ENCODE peak calls at places on chromosome 17, in six cellular contexts. A is endothelial cell of umbilical vein; D is HL-60; W is GM12878; Y is neural progenitor cell; X is CD8-positive, alpha-beta T cell. L is an unnamed sample. For H3K27me3, the result is how much of the 10 kb centered on the place peaks cover.

GRCh38 chr17:43556292-43556691 is 10.2 kb upstream of the ETV4 start:
- DNase-seq in Y (no peak), W (no peak), D (peak), A (no peak), X (no peak), L (no peak)

GRCh38 chr17:77354721-77355455 is 214.1 kb downstream of the SEC14L1 start:
- DNase-seq in W (no peak), Y (no peak), D (no peak), A (no peak), X (no peak), L (no peak)

GRCh38 chr17:51161541-51161940 is 4.7 kb upstream of the NME2 start:
- DNase-seq in Y (no peak), A (no peak), X (no peak), W (no peak), D (no peak), L (no peak)

GRCh38 chr17:350706-351435 is 1.7 kb downstream of the RPH3AL start:
- DNase-seq in W (no peak), D (no peak), A (peak), Y (no peak), X (no peak), L (no peak)

GRCh38 chr17:7314719-7315569 is at the start of gene GPS2:
- DNase-seq in Y (peak), A (peak), X (peak), W (no peak), D (peak), L (peak)

GRCh38 chr17:75365009-75365930 is 40.2 kb downstream of the GRB2 start:
- DNase-seq in W (no peak), Y (peak), D (no peak), X (no peak), A (no peak), L (peak)

GRCh38 chr17:40596261-40596919 is 31.1 kb upstream of the CCR7 start:
- DNase-seq in Y (no peak), A (no peak), W (peak), D (peak), X (peak), L (no peak)

GRCh38 chr17:74962622-74963394 is 9.8 kb downstream of the HID1 start:
- DNase-seq in D (no peak), A (no peak), W (no peak), Y (no peak), X (no peak), L (no peak)

GRCh38 chr17:19364699-19365498 is 2.4 kb upstream of the B9D1 start:
- DNase-seq in D (no peak), A (no peak), W (no peak), X (no peak), Y (no peak), L (no peak)

GRCh38 chr17:60077672-60078519 is 825 bp downstream of the HEATR6 start:
- DNase-seq in W (no peak), D (peak), Y (peak), A (no peak), X (no peak), L (no peak)

GRCh38 chr17:75151893-75152292 is 2.4 kb downstream of the JPT1 start:
- DNase-seq in D (no peak), X (no peak), A (no peak), W (no peak), Y (no peak), L (no peak)

GRCh38 chr17:13557077-13557476 is 44.7 kb downstream of the HS3ST3A1 start:
- DNase-seq in D (no peak), W (no peak), X (no peak), A (no peak), Y (no peak), L (no peak)

GRCh38 chr17:82432017-82432416 is 13.6 kb upstream of the OGFOD3 start:
- DNase-seq in X (no peak), D (no peak), A (no peak), W (no peak), Y (no peak), L (no peak)

GRCh38 chr17:70423562-70423961 is 254.2 kb downstream of the KCNJ2 start:
- DNase-seq in A (no peak), D (no peak), Y (no peak), W (no peak), X (no peak), L (no peak)

GRCh38 chr17:76263896-76264295 is 1.3 kb upstream of the UBALD2 start:
- DNase-seq in Y (no peak), D (no peak), X (no peak), A (no peak), W (no peak), L (no peak)

GRCh38 chr17:60525347-60525623 is 757 bp downstream of the APPBP2 start:
- DNase-seq in D (no peak), A (peak), Y (peak), W (no peak), X (no peak), L (no peak)

GRCh38 chr17:13031718-13032350 is 14.0 kb upstream of the ELAC2 start:
- DNase-seq in D (peak), A (peak), Y (peak), W (no peak), X (peak), L (no peak)

GRCh38 chr17:74125160-74125559 is 78.3 kb upstream of the RPL38 start:
- DNase-seq in X (no peak), W (no peak), Y (no peak), D (no peak), A (no peak), L (no peak)

GRCh38 chr17:75835315-75835987 is 8.8 kb downstream of the UNC13D start:
- DNase-seq in X (no peak), Y (peak), A (no peak), D (no peak), W (no peak), L (no peak)

GRCh38 chr17:9054611-9055010 is 33.3 kb downstream of the NTN1 start:
- DNase-seq in A (no peak), Y (peak), W (no peak), D (no peak), X (no peak), L (no peak)

GRCh38 chr17:67121317-67121887 is 77.0 kb downstream of the CACNG1 start:
- DNase-seq in X (no peak), Y (no peak), D (no peak), W (no peak), A (no peak), L (no peak)

GRCh38 chr17:36463916-36464764 is 22.3 kb upstream of the ZNHIT3 start:
- DNase-seq in Y (peak), X (peak), D (peak), W (no peak), A (peak), L (peak)
- H3K27me3 ChIP-seq in Y (half or more), X (under half), D (under half), W (under half), A (under half), L (under half)

DNA sequence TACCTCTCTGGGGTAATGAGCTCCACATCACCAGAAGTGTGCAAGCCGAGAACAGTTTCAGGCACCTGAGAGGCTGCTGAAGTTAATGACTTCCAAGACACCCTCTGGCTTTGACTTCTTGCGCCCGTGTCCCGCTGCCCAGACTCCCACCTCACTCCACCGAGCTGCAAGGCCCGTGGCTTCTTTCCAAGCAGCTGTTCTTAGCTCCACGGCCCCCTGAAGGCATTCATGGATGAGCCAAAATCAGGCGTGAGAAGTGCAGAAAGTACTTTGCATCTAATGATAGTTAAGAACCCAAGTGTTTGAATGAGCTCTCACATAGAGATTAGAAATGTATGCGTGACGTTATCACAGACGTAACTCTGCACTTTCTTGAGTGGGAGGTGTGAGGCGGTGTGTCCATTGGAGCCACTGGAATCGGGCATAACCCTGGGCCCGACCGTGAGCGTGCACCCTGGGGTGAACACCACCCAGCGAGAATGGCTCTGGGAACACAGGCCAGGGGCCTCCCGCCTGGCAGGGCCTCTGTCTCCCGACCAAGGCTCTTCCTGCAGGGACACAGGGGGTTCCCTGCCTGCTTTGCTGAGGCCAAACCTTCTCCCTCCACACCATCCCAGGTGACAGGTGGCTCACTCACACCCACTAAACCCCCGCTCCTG is 11.0 kb downstream of the NPTX1 start:
- DNase-seq in Y (no peak), A (no peak), W (no peak), X (no peak), D (no peak), L (no peak)
- H3K27me3 ChIP-seq in Y (half or more), A (under half), W (under half), X (under half), D (under half), L (under half)

GRCh38 chr17:45792995-45793755 is 9.1 kb downstream of the CRHR1 start:
- DNase-seq in W (no peak), X (no peak), D (no peak), Y (no peak), A (no peak), L (no peak)
- H3K27me3 ChIP-seq in W (under half), X (under half), D (under half), Y (under half), A (under half), L (under half)

DNA sequence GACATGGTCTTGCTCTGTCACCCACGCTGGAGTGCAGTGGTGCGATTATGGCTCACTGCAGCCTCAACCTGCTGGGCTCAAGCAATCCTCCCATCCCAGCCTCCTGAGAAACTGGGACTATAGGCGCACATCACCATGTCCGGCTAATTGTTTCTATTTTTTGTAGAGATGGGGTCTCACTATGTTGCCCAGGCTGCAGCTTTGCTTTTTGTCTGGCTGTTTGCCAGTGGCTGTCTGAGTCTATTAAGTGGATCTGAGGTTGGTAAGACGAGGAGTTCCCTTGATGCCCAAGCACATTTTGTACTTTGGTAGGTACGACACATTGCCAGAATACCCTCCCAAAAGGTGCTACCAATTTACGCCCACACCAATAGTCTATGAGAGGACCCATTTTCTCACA is 5.1 kb downstream of the TBX21 start:
- DNase-seq in A (no peak), X (no peak), Y (no peak), D (no peak), W (no peak), L (no peak)
- H3K27me3 ChIP-seq in A (under half), X (under half), Y (half or more), D (under half), W (under half), L (under half)

GRCh38 chr17:34797724-34798123 is 163.5 kb downstream of the CCT6B start:
- DNase-seq in X (peak), D (peak), Y (peak), W (no peak), A (peak), L (no peak)
- H3K27me3 ChIP-seq in X (under half), D (under half), Y (half or more), W (under half), A (under half), L (under half)

DNA sequence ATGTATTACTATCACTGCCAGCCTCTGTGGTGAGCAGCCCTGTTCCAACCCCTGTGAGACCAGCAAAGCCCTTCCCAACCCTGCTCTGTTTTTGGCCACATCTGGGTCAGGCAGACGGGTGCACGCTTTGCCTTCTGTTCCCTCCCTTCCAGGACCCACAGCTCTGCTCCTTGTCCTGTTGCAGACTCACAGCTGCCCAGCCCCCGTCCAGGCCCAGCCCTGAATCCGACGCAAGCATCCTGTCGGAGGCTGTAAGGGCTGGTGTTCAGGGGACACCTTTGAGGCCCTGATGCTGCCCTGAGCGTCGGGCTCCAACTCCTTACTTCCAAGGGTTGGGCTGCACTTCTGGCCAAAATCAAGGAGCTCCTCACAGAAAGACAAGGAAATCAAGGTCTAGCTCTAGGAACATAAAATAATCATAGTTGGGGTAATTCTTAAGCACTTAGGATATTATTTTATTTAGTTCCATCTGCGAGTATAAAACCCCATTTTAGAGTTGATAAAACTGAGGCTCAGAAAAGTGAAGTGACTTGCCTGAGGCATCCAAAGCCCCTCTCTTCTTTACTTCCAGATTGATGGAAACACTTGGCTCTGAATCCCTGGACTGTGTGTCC is 14.3 kb upstream of the SRCIN1 start:
- DNase-seq in D (no peak), W (no peak), X (no peak), Y (no peak), A (no peak), L (no peak)
- H3K27me3 ChIP-seq in D (under half), W (under half), X (under half), Y (under half), A (under half), L (under half)

L was measured in GM06990.